ENCODE peak calls at places on chromosomes 13 and 19, in seven cellular contexts. C is progenitor cell of endocrine pancreas, W is thoracic aorta, Y is pancreas, F is BJ, T is cardiac fibroblast, I is GM12865. Q is an unnamed sample.

GRCh38 chr13:80168089-80168850 is 172.7 kb downstream of the SPRY2 start:
- DNase-seq in C (no peak), W (no peak), Y (no peak), F (peak; percentile 4), T (peak; percentile 33), I (no peak), Q (no peak)

GRCh38 chr13:84481958-84482357 is 599.7 kb upstream of the SLITRK1 start:
- DNase-seq in C (no peak), W (no peak), Y (no peak), F (peak; percentile 9), T (peak; percentile 23), I (no peak), Q (no peak)

GRCh38 chr13:33872005-33872351 is 54.0 kb downstream of the RFC3 start:
- DNase-seq in C (no peak), W (no peak), Y (no peak), F (no peak), T (peak; percentile 48), I (no peak), Q (no peak)

GRCh38 chr13:60562081-60562764 is 165.2 kb downstream of the TDRD3 start:
- DNase-seq in C (no peak), W (no peak), Y (no peak), F (no peak), T (peak; percentile 6), I (no peak), Q (no peak)

GRCh38 chr13:48630791-48631190 is 22.9 kb upstream of the CYSLTR2 start:
- DNase-seq in C (no peak), W (no peak), Y (no peak), F (no peak), T (peak; percentile 12), I (no peak), Q (no peak)

GRCh38 chr19:54473071-54473941 is at the start of gene CDC42EP5:
- DNase-seq in C (no peak), W (no peak), Y (no peak), F (peak; percentile 72), T (peak; percentile 94), I (no peak), Q (peak; percentile 77)

GRCh38 chr19:5863030-5863665 is 7.2 kb downstream of the FUT5 start:
- DNase-seq in C (no peak), W (no peak), Y (no peak), F (no peak), T (no peak), I (no peak), Q (no peak)

GRCh38 chr19:38360839-38361631 is 13.3 kb upstream of the PSMD8 start:
- DNase-seq in C (no peak), W (no peak), Y (no peak), F (no peak), T (no peak), I (no peak), Q (no peak)

GRCh38 chr13:101291216-101291615 is 125.1 kb downstream of the NALCN start:
- DNase-seq in C (no peak), W (no peak), Y (no peak), F (no peak), T (no peak), I (no peak), Q (no peak)

GRCh38 chr19:48413879-48414623 is 20.6 kb downstream of the GRIN2D start:
- DNase-seq in C (no peak), W (no peak), Y (no peak), F (no peak), T (no peak), I (no peak), Q (no peak)

GRCh38 chr19:45294291-45295029 is 28.2 kb downstream of the CKM start:
- DNase-seq in C (no peak), W (no peak), Y (peak; percentile 68), F (no peak), T (no peak), I (no peak), Q (no peak)

GRCh38 chr13:60755380-60756163 is 358.6 kb downstream of the TDRD3 start:
- DNase-seq in C (no peak), W (no peak), Y (no peak), F (no peak), T (no peak), I (no peak), Q (no peak)

GRCh38 chr13:30453727-30454126 is 12.0 kb downstream of the HMGB1 start:
- DNase-seq in C (no peak), W (no peak), Y (no peak), F (no peak), T (no peak), I (peak; percentile 44), Q (no peak)

GRCh38 chr13:104831823-104832222 is 1703.6 kb downstream of the EFNB2 start:
- DNase-seq in C (no peak), W (no peak), Y (no peak), F (no peak), T (no peak), I (no peak), Q (no peak)

GRCh38 chr13:110421696-110422395 is 114.8 kb downstream of the COL4A2 start:
- DNase-seq in C (no peak), W (no peak), Y (no peak), F (no peak), T (peak; percentile 68), I (no peak), Q (no peak)

GRCh38 chr19:16591803-16592556 is 19.8 kb upstream of the SLC35E1 start:
- DNase-seq in C (no peak), W (no peak), Y (no peak), F (no peak), T (no peak), I (no peak), Q (no peak)

GRCh38 chr13:36131215-36131930 is at the start of gene DCLK1:
- DNase-seq in C (peak; percentile 36), W (no peak), Y (no peak), F (no peak), T (peak; percentile 50), I (no peak), Q (peak; percentile 76)

GRCh38 chr13:110714798-110715394 is 1.4 kb downstream of the ING1 start:
- DNase-seq in C (peak; percentile 45), W (no peak), Y (peak; percentile 67), F (no peak), T (peak; percentile 63), I (no peak), Q (peak; percentile 66)

GRCh38 chr13:30870049-30870884 is 35.8 kb upstream of the MEDAG start:
- DNase-seq in C (no peak), W (peak; percentile 54), Y (no peak), F (peak; percentile 95), T (peak; percentile 99), I (peak; percentile 64), Q (peak; percentile 84)

GRCh38 chr19:44176590-44176989 is 11.7 kb downstream of the ZNF226 start:
- DNase-seq in C (no peak), W (no peak), Y (no peak), F (no peak), T (no peak), I (no peak), Q (no peak)

GRCh38 chr19:44879309-44880065 is 11.6 kb upstream of the TOMM40 start:
- DNase-seq in C (no peak), W (no peak), Y (no peak), F (no peak), T (no peak), I (no peak), Q (no peak)

GRCh38 chr19:48565090-48565489 is 13.1 kb downstream of the SULT2B1 start:
- DNase-seq in C (no peak), W (no peak), Y (no peak), F (no peak), T (peak; percentile 35), I (no peak), Q (no peak)

GRCh38 chr13:46051958-46052313 is 610 bp downstream of the ZC3H13 start:
- DNase-seq in C (no peak), W (no peak), Y (no peak), F (no peak), T (no peak), I (no peak), Q (no peak)

GRCh38 chr19:11480927-11481776 is at the start of gene ELAVL3:
- DNase-seq in C (no peak), W (no peak), Y (no peak), F (no peak), T (no peak), I (no peak), Q (no peak)

GRCh38 chr13:35916186-35916585 is 215.0 kb downstream of the DCLK1 start:
- DNase-seq in C (no peak), W (no peak), Y (no peak), F (no peak), T (no peak), I (no peak), Q (no peak)

GRCh38 chr13:33927315-33927714 is 109.4 kb downstream of the RFC3 start:
- DNase-seq in C (no peak), W (no peak), Y (no peak), F (peak; percentile 19), T (peak; percentile 60), I (no peak), Q (no peak)

GRCh38 chr13:102724923-102725322 is 30.1 kb upstream of the METTL21C start:
- DNase-seq in C (no peak), W (no peak), Y (no peak), F (no peak), T (peak; percentile 75), I (peak; percentile 10), Q (no peak)

GRCh38 chr13:98485561-98485960 is 91.3 kb downstream of the STK24 start:
- DNase-seq in C (no peak), W (no peak), Y (no peak), F (no peak), T (no peak), I (no peak), Q (no peak)
- TF ChIP-seq CTCF in C (no peak), W (no peak), Y (no peak), F (no peak), T (no peak), I (no peak), Q (no peak)

GRCh38 chr19:3599776-3600183 is 6.9 kb downstream of the TBXA2R start:
- DNase-seq in C (no peak), W (no peak), Y (no peak), F (no peak), T (no peak), I (no peak), Q (no peak)
- TF ChIP-seq CTCF in C (peak; percentile 26), W (no peak), Y (no peak), F (peak; percentile 16), T (peak; percentile 25), I (no peak), Q (no peak)

DNA sequence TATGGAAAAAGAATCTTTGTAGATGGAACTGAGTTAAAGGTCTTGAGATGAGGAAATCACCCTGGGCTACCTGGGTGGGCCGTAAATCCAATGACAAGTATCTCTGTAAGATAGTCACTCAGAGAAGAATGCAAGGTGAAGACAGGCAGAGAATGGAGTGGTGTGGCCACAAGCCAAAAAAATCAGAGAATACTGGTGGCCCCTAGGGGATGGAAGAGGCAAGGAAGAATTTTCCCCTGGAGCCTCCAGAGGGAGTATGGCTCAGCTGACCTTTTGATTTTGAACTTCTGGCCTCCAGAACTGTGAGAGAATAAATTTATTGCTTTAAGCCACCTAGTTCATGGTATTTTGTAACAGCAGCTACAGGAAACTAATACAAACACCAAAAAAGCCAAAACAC is 32.7 kb upstream of the CSNK1A1L start:
- DNase-seq in C (no peak), W (no peak), Y (no peak), F (no peak), T (peak; percentile 41), I (no peak), Q (no peak)
- TF ChIP-seq CTCF in C (peak; percentile 25), W (no peak), Y (no peak), F (peak; percentile 27), T (peak; percentile 32), I (no peak), Q (no peak)

DNA sequence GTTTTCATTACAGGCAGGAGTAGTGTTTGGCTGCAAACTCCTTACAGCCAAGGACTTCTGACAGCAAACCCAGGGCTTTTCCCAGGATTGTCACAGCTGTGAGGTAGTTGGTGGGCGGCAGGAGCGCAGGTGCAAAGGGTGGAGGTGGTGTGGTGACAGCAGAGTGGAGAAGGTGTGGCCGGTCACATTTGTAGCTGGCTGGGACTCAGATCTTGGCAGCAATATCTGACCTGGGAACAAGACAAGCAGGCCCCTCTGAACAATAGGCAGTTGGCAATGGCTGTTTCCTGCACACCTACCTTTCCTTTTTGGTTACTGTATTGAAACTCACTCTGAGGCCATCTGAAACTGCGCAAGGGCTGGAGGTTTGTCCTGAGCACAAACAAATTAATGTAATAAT is 327.3 kb downstream of the COG6 start:
- DNase-seq in C (no peak), W (no peak), Y (no peak), F (no peak), T (no peak), I (peak; percentile 13), Q (no peak)
- TF ChIP-seq CTCF in C (no peak), W (no peak), Y (no peak), F (no peak), T (no peak), I (no peak), Q (no peak)

Q was measured in uterus.